ENCODE peak calls at places on chromosomes 5 and 9, in nine cellular contexts. O is endothelial cell; I is activated naive CD4-positive, alpha-beta T cell treated with Interleukin-2 at 50 U/mL for 16 hours; M is T-helper 1 cell; L is RWPE1; P is iPS DF 19.7; D is body of pancreas; C is CD4-positive, alpha-beta T cell; S is small intestine. Q is an unnamed sample.

GRCh38 chr5:633521-633955 is 21.4 kb downstream of the CEP72 start:
- DNase-seq in O (no peak), I (no peak), M (no peak), L (no peak), P (no peak), D (no peak), C (peak), S (no peak), Q (no peak)

GRCh38 chr5:164148292-164148691 is 642.9 kb downstream of the MAT2B start:
- DNase-seq in O (no peak), I (no peak), M (no peak), L (no peak), P (peak), D (no peak), C (no peak), S (no peak), Q (no peak)

GRCh38 chr5:44807269-44807668 is 1.5 kb upstream of the MRPS30 start:
- DNase-seq in O (no peak), I (no peak), M (no peak), L (peak), P (no peak), D (no peak), C (no peak), S (no peak), Q (peak)

GRCh38 chr9:89427621-89428221 is 70.2 kb downstream of the SEMA4D start:
- DNase-seq in O (no peak), I (peak), M (no peak), L (no peak), P (no peak), D (no peak), C (peak), S (no peak), Q (no peak)

GRCh38 chr5:107696071-107696470 is 25.3 kb upstream of the EFNA5 start:
- DNase-seq in O (no peak), I (no peak), M (no peak), L (no peak), P (no peak), D (no peak), C (no peak), S (no peak), Q (no peak)

GRCh38 chr5:3593771-3594513 is 1.7 kb upstream of the IRX1 start:
- DNase-seq in O (no peak), I (no peak), M (no peak), L (no peak), P (no peak), D (no peak), C (no peak), S (no peak), Q (no peak)

GRCh38 chr9:1055156-1055555 is 5.0 kb downstream of the DMRT2 start:
- DNase-seq in O (no peak), I (no peak), M (no peak), L (peak), P (no peak), D (no peak), C (no peak), S (no peak), Q (peak)

GRCh38 chr5:126525630-126526245 is 69.3 kb downstream of the ALDH7A1 start:
- DNase-seq in O (peak), I (no peak), M (no peak), L (no peak), P (peak), D (peak), C (no peak), S (peak), Q (no peak)

GRCh38 chr5:20291766-20292165 is 303.8 kb upstream of the CDH18 start:
- DNase-seq in O (no peak), I (no peak), M (no peak), L (no peak), P (no peak), D (no peak), C (no peak), S (no peak), Q (no peak)